ENCODE peak calls at places on chromosomes 2 and 18, in four cellular contexts. F, I, C and D are unnamed samples.

GRCh38 chr18:59385191-59385590 is 26.1 kb upstream of the LMAN1 start:
- DNase-seq in F (no peak), I (no peak), C (no peak), D (no peak)

GRCh38 chr2:175892046-175892445 is 110.0 kb downstream of the LNPK start:
- DNase-seq in F (no peak), I (no peak), C (no peak), D (no peak)

GRCh38 chr2:197975956-197976519 is 171.6 kb downstream of the PLCL1 start:
- DNase-seq in F (no peak), I (no peak), C (no peak), D (no peak)

GRCh38 chr2:109225170-109225775 is 96.3 kb downstream of the SH3RF3 start:
- DNase-seq in F (no peak), I (no peak), C (no peak), D (no peak)

GRCh38 chr2:19664651-19665050 is 237.1 kb downstream of the TTC32 start:
- DNase-seq in F (no peak), I (no peak), C (no peak), D (no peak)

GRCh38 chr18:62585274-62586147 is 62.7 kb downstream of the ZCCHC2 start:
- DNase-seq in F (no peak), I (no peak), C (no peak), D (no peak)

GRCh38 chr2:45274190-45274926 is 265.1 kb upstream of the SIX2 start:
- DNase-seq in F (peak; percentile 65), I (no peak), C (peak; percentile 76), D (no peak)

GRCh38 chr18:28124239-28125029 is 52.5 kb downstream of the CDH2 start:
- DNase-seq in F (no peak), I (no peak), C (no peak), D (no peak)

GRCh38 chr2:6492573-6492972 is 373.1 kb downstream of the CMPK2 start:
- DNase-seq in F (no peak), I (no peak), C (no peak), D (no peak)

GRCh38 chr18:67425724-67426123 is 90.8 kb downstream of the DSEL start:
- DNase-seq in F (no peak), I (no peak), C (no peak), D (peak; percentile 92)

GRCh38 chr18:21168880-21169279 is 57.3 kb upstream of the ROCK1 start:
- DNase-seq in F (no peak), I (no peak), C (no peak), D (no peak)

GRCh38 chr2:162175720-162176119 is 23.7 kb upstream of the GCG start:
- DNase-seq in F (no peak), I (no peak), C (no peak), D (no peak)

GRCh38 chr2:96321230-96322103 is 3.6 kb upstream of the ITPRIPL1 start:
- DNase-seq in F (peak; percentile 33), I (peak; percentile 38), C (peak; percentile 19), D (no peak)

GRCh38 chr2:74031203-74031602 is 46.5 kb downstream of the TET3 start:
- DNase-seq in F (no peak), I (no peak), C (no peak), D (no peak)

GRCh38 chr2:32688511-32688910 is 60.7 kb downstream of the TTC27 start:
- DNase-seq in F (no peak), I (no peak), C (no peak), D (no peak)

GRCh38 chr18:46061387-46061786 is 10.7 kb downstream of the PSTPIP2 start:
- DNase-seq in F (no peak), I (no peak), C (no peak), D (no peak)

GRCh38 chr2:189379287-189379630 is 62.0 kb upstream of the WDR75 start:
- DNase-seq in F (no peak), I (no peak), C (no peak), D (peak; percentile 56)

GRCh38 chr2:188725981-188726380 is 248.2 kb upstream of the COL3A1 start:
- DNase-seq in F (no peak), I (no peak), C (no peak), D (peak; percentile 62)

GRCh38 chr18:62413189-62413588 is 88.1 kb downstream of the TNFRSF11A start:
- DNase-seq in F (no peak), I (no peak), C (no peak), D (no peak)

GRCh38 chr2:136305517-136306192 is 187.7 kb upstream of the CXCR4 start:
- DNase-seq in F (no peak), I (no peak), C (no peak), D (no peak)

GRCh38 chr18:74596959-74597661 is 560 bp upstream of the ZNF407 start:
- DNase-seq in F (peak; percentile 56), I (peak; percentile 83), C (no peak), D (no peak)

GRCh38 chr2:26462511-26463251 is 15.2 kb downstream of the OTOF start:
- DNase-seq in F (peak; percentile 77), I (peak; percentile 80), C (peak; percentile 5), D (peak; percentile 11)

GRCh38 chr2:205996156-205996555 is 89.8 kb downstream of the INO80D start:
- DNase-seq in F (no peak), I (no peak), C (no peak), D (no peak)

GRCh38 chr2:112790305-112790704 is 6.0 kb upstream of the IL1A start:
- DNase-seq in F (no peak), I (no peak), C (no peak), D (no peak)

GRCh38 chr2:85238607-85239006 is 89.2 kb downstream of the TGOLN2 start:
- DNase-seq in F (no peak), I (no peak), C (no peak), D (no peak)

GRCh38 chr2:187774551-187775071 is 220.4 kb upstream of the TFPI start:
- DNase-seq in F (no peak), I (no peak), C (no peak), D (peak; percentile 30)

GRCh38 chr18:27794527-27794926 is 382.4 kb downstream of the CDH2 start:
- DNase-seq in F (no peak), I (no peak), C (no peak), D (no peak)